ENCODE peak calls at places on chromosomes 7 and 10, in seven cellular contexts. F, Z, P, L, R, H and Q are unnamed samples.

GRCh38 chr10:102511562-102512274 is 7.9 kb downstream of the SUFU start:
- DNase-seq in F (peak; percentile 36), H (no peak), P (no peak), R (no peak), Z (no peak), L (no peak), Q (no peak)

GRCh38 chr10:23343591-23344225 is 889 bp downstream of the C10orf67 start:
- DNase-seq in Z (no peak), P (peak; percentile 89), L (peak; percentile 47), H (no peak), R (peak; percentile 90), F (no peak), Q (peak; percentile 77)

GRCh38 chr7:35906191-35906908 is 105.5 kb downstream of the SEPTIN7 start:
- DNase-seq in Z (peak; percentile 67), L (peak; percentile 81), R (peak; percentile 79), P (peak; percentile 83), F (peak; percentile 73), H (peak; percentile 66), Q (peak; percentile 83)

GRCh38 chr10:101993836-101994235 is 62.1 kb downstream of the ARMH3 start:
- DNase-seq in Z (no peak), F (no peak), H (no peak), L (no peak), P (no peak), R (no peak), Q (no peak)

GRCh38 chr10:89393898-89394297 is 1.5 kb downstream of the IFIT1 start:
- DNase-seq in R (no peak), Z (no peak), L (peak; percentile 45), H (no peak), F (no peak), P (no peak), Q (no peak)

GRCh38 chr7:121544199-121544598 is 148.1 kb upstream of the FAM3C start:
- DNase-seq in Z (no peak), R (no peak), H (no peak), P (no peak), F (no peak), L (peak; percentile 35), Q (no peak)

GRCh38 chr10:71243756-71244637 is 31.6 kb downstream of the UNC5B start:
- DNase-seq in H (no peak), L (peak; percentile 29), P (no peak), R (no peak), Z (peak; percentile 85), F (no peak), Q (no peak)

GRCh38 chr10:24415455-24416169 is 206.7 kb downstream of the KIAA1217 start:
- DNase-seq in R (no peak), Z (peak; percentile 54), P (peak; percentile 32), H (no peak), L (peak; percentile 3), F (no peak), Q (peak; percentile 85)

GRCh38 chr10:111481271-111482073 is 404.6 kb downstream of the ADRA2A start:
- DNase-seq in R (no peak), P (no peak), Z (peak; percentile 25), L (no peak), F (no peak), H (no peak), Q (no peak)

GRCh38 chr10:7826971-7827370 is 8.7 kb downstream of the TAF3 start:
- DNase-seq in F (no peak), Z (peak; percentile 34), H (no peak), L (peak; percentile 24), R (peak; percentile 41), P (no peak), Q (peak; percentile 46)

GRCh38 chr10:130013263-130013937 is 49.3 kb upstream of the EBF3 start:
- DNase-seq in R (no peak), P (no peak), L (no peak), Z (peak; percentile 58), F (no peak), H (no peak), Q (no peak)

DNA sequence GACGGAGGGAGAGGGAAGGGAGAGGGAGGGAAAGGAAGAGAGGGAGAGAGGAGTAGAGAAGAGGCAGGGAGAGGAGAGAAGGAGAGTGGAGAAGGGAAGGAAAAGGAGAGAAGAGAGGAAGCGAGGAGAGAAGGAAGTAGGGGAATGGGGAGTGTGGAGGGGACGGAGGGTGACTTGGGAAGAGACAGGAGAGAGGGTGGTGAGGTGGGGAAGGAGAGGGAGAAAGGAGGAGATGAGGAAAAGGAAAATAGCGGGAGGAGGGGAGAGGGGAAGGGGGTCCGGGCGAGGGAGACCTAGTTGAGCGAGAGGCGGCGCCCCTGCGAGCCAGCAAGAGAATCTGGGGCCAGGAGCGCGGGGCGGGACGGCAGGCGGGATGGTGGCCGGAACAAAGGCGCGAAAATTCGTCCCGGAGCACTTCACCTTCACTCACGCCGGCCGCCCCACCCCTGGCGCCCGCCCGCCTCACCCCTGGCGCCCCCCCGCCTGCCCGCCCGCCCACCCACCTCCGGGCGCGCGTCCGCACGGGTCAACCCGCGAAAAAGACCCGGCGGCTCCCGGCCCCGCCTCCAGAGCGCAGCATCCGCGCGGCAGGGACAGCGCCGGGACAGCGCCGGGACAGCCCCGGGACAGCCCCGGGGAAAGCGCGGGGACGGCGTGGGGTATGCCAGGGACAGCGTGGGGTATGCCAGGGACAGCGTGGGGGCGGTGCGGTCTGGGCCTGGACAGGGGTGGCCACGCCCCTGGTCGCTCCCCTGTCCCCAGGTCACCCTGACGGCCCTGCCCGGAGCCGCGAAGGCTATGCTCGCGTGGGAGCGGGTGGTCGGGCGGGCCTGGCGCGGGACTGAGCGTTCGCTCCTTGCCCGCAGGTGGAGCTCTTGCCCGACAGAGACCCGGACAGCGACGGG is 4.2 kb downstream of the VSTM2A start:
- DNase-seq in R (peak; percentile 77), H (no peak), F (peak; percentile 77), L (peak; percentile 14), Z (no peak), P (peak; percentile 89), Q (peak; percentile 48)
- TF ChIP-seq EZH2 in R (no peak), H (no peak), F (no peak), L (no peak), Z (no peak), P (no peak), Q (peak; percentile 55)

DNA sequence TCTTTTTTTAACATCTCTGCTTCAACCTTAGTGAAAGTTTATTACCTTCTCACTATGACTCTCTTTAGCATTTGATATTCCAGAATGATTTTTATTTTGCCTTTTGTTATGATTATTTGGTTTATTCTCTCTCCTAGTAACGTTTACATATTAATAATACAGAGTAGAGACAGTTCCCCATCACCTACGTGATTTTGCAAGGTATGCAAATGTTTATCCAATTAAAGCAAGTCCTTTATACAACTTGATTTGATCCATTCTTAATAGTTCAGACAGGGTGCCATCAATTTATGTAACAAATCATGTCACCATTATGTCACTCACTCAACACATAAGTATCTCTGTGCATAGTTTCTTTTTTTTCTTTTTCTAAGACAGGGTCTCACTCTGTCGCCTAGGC is 26.2 kb downstream of the ECD start:
- DNase-seq in Z (no peak), H (no peak), L (no peak), P (no peak), F (no peak), R (no peak), Q (no peak)
- TF ChIP-seq EZH2phosphoT487 in Z (no peak), H (no peak), L (no peak), P (no peak), F (no peak), R (no peak), Q (no peak)

GRCh38 chr7:157024716-157025115 is 14.3 kb upstream of the MNX1 start:
- DNase-seq in Z (no peak), H (no peak), P (no peak), R (no peak), F (no peak), L (no peak), Q (no peak)

GRCh38 chr7:157021893-157022680 is 11.6 kb upstream of the MNX1 start:
- DNase-seq in L (no peak), R (peak; percentile 53), P (peak; percentile 42), H (no peak), F (no peak), Z (no peak), Q (no peak)

GRCh38 chr7:157023589-157023905 is 13.1 kb upstream of the MNX1 start:
- DNase-seq in F (no peak), H (no peak), P (no peak), R (no peak), L (no peak), Z (no peak), Q (no peak)

GRCh38 chr7:157021071-157021891 is 10.8 kb upstream of the MNX1 start:
- DNase-seq in L (no peak), Z (no peak), P (peak; percentile 74), F (no peak), R (peak; percentile 60), H (no peak), Q (no peak)

DNA sequence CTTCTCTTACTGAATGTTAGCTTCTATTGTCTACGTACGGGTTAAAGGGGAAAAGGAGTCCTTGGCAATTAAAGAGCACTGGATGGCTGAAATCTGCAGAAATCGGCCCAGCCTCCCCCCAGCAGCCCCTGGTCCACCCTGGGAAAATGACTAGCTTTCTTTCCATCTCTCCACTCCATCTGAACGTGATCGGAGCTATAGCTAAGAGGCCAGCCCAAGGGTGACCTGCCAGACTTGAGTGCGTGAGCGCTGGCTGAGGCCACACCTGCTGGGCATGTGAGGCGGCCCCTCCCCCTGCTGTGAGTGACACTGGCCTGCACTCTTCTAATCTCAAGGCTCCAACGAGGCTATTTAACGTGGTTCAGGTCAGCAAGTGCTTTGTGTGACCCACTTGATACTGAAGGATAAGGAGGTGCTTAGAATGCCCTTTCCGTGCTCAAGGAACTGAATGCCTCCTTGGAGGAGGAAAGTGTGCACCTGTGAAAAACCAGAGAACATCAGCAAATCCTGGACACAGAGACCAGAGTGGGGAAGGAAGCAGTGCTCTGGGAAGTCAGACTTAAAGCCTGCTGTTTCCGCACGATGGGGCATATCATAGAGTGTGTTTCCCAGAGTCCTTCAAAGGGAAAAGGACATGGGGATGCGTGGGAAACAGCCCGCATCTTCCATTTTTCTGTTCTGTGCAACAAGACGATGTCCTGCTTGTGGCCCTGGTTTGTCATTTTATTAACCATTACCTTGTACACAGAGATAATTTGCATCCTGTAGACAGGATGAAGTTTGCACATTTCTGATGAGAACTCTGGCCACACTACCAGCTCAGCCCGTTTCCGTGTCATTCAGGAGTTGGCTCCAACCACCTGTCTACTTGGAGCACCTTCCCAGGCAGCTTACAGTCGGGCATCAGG is 12.5 kb upstream of the MNX1 start:
- DNase-seq in Z (no peak), P (peak; percentile 67), H (no peak), F (no peak), L (no peak), R (peak; percentile 62), Q (peak; percentile 59)
- TF ChIP-seq EZH2 in Z (peak; percentile 61), P (peak; percentile 58), H (no peak), F (no peak), L (no peak), R (no peak), Q (no peak)

GRCh38 chr7:22275574-22276150 is 81.3 kb downstream of the RAPGEF5 start:
- DNase-seq in Z (no peak), P (no peak), L (no peak), R (no peak), F (no peak), H (no peak), Q (no peak)
- TF ChIP-seq EZH2phosphoT487 in Z (no peak), P (no peak), L (no peak), R (no peak), F (no peak), H (no peak), Q (no peak)